ENCODE peak calls at places on chromosomes 11 and 22, in ten cellular contexts. One of them, this sample, is unnamed.

GRCh38 chr22:21646608-21647590 is 4.8 kb downstream of the SDF2L1 start:
- DNase-seq in COR-L47: peak; percentile 74
- DNase-seq in Peyer's patch: peak; percentile 71
- DNase-seq in posterior cingulate gyrus: no peak
- DNase-seq in T-cell: peak; percentile 75
- DNase-seq in activated T-helper 9 cell treated with anti-CD3 and anti-CD28 coated beads, Interleukin-2, amount 50 U/mL, for 16 hours: peak; percentile 66
- DNase-seq in dorsolateral prefrontal cortex: peak; percentile 72
- DNase-seq in PC-9: peak; percentile 59
- DNase-seq in activated T-cell treated with anti-CD3 and anti-CD28 coated beads for 1 hour: peak; percentile 68
- DNase-seq in cardiac muscle cell: peak; percentile 86
- DNase-seq in this sample: peak; percentile 57

GRCh38 chr11:64834723-64835615 is 9.5 kb downstream of the CDC42BPG start:
- DNase-seq in T-cell: no peak
- DNase-seq in COR-L47: no peak
- DNase-seq in Peyer's patch: peak; percentile 64
- DNase-seq in cardiac muscle cell: peak; percentile 59
- DNase-seq in activated T-cell treated with anti-CD3 and anti-CD28 coated beads for 1 hour: no peak
- DNase-seq in activated T-helper 9 cell treated with anti-CD3 and anti-CD28 coated beads, Interleukin-2, amount 50 U/mL, for 16 hours: no peak
- DNase-seq in PC-9: peak; percentile 95
- DNase-seq in posterior cingulate gyrus: no peak
- DNase-seq in dorsolateral prefrontal cortex: no peak
- DNase-seq in this sample: no peak

GRCh38 chr11:15038963-15039362 is 34.4 kb upstream of the CALCB start:
- DNase-seq in activated T-cell treated with anti-CD3 and anti-CD28 coated beads for 1 hour: no peak
- DNase-seq in cardiac muscle cell: peak; percentile 2
- DNase-seq in dorsolateral prefrontal cortex: no peak
- DNase-seq in PC-9: no peak
- DNase-seq in posterior cingulate gyrus: no peak
- DNase-seq in COR-L47: no peak
- DNase-seq in T-cell: no peak
- DNase-seq in activated T-helper 9 cell treated with anti-CD3 and anti-CD28 coated beads, Interleukin-2, amount 50 U/mL, for 16 hours: no peak
- DNase-seq in Peyer's patch: no peak
- DNase-seq in this sample: no peak

GRCh38 chr11:36463781-36464180 is 46.3 kb downstream of the TRAF6 start:
- DNase-seq in activated T-cell treated with anti-CD3 and anti-CD28 coated beads for 1 hour: no peak
- DNase-seq in activated T-helper 9 cell treated with anti-CD3 and anti-CD28 coated beads, Interleukin-2, amount 50 U/mL, for 16 hours: no peak
- DNase-seq in dorsolateral prefrontal cortex: no peak
- DNase-seq in T-cell: no peak
- DNase-seq in cardiac muscle cell: peak; percentile 40
- DNase-seq in Peyer's patch: no peak
- DNase-seq in posterior cingulate gyrus: no peak
- DNase-seq in PC-9: no peak
- DNase-seq in COR-L47: no peak
- DNase-seq in this sample: no peak

GRCh38 chr22:28819253-28820096 is 19.1 kb upstream of the XBP1 start:
- DNase-seq in cardiac muscle cell: no peak
- DNase-seq in activated T-cell treated with anti-CD3 and anti-CD28 coated beads for 1 hour: no peak
- DNase-seq in Peyer's patch: no peak
- DNase-seq in PC-9: peak; percentile 26
- DNase-seq in activated T-helper 9 cell treated with anti-CD3 and anti-CD28 coated beads, Interleukin-2, amount 50 U/mL, for 16 hours: no peak
- DNase-seq in dorsolateral prefrontal cortex: no peak
- DNase-seq in posterior cingulate gyrus: no peak
- DNase-seq in COR-L47: peak; percentile 25
- DNase-seq in T-cell: no peak
- DNase-seq in this sample: no peak

GRCh38 chr22:26893034-26893710 is 235.8 kb downstream of the MIAT start:
- DNase-seq in PC-9: no peak
- DNase-seq in T-cell: no peak
- DNase-seq in activated T-helper 9 cell treated with anti-CD3 and anti-CD28 coated beads, Interleukin-2, amount 50 U/mL, for 16 hours: no peak
- DNase-seq in Peyer's patch: no peak
- DNase-seq in cardiac muscle cell: no peak
- DNase-seq in posterior cingulate gyrus: no peak
- DNase-seq in COR-L47: peak; percentile 69
- DNase-seq in dorsolateral prefrontal cortex: no peak
- DNase-seq in activated T-cell treated with anti-CD3 and anti-CD28 coated beads for 1 hour: no peak
- DNase-seq in this sample: no peak

GRCh38 chr11:87972133-87972532 is 203.1 kb downstream of the RAB38 start:
- DNase-seq in dorsolateral prefrontal cortex: no peak
- DNase-seq in posterior cingulate gyrus: no peak
- DNase-seq in T-cell: no peak
- DNase-seq in cardiac muscle cell: no peak
- DNase-seq in activated T-helper 9 cell treated with anti-CD3 and anti-CD28 coated beads, Interleukin-2, amount 50 U/mL, for 16 hours: no peak
- DNase-seq in Peyer's patch: no peak
- DNase-seq in COR-L47: no peak
- DNase-seq in activated T-cell treated with anti-CD3 and anti-CD28 coated beads for 1 hour: no peak
- DNase-seq in PC-9: no peak
- DNase-seq in this sample: no peak

GRCh38 chr11:117839936-117840813 is 15.6 kb upstream of the FXYD2 start:
- DNase-seq in dorsolateral prefrontal cortex: no peak
- DNase-seq in posterior cingulate gyrus: no peak
- DNase-seq in PC-9: no peak
- DNase-seq in T-cell: peak; percentile 8
- DNase-seq in COR-L47: no peak
- DNase-seq in activated T-cell treated with anti-CD3 and anti-CD28 coated beads for 1 hour: no peak
- DNase-seq in activated T-helper 9 cell treated with anti-CD3 and anti-CD28 coated beads, Interleukin-2, amount 50 U/mL, for 16 hours: no peak
- DNase-seq in Peyer's patch: no peak
- DNase-seq in cardiac muscle cell: no peak
- DNase-seq in this sample: no peak

GRCh38 chr11:20253796-20254195 is 93.5 kb upstream of the DBX1 start:
- DNase-seq in Peyer's patch: no peak
- DNase-seq in COR-L47: no peak
- DNase-seq in activated T-cell treated with anti-CD3 and anti-CD28 coated beads for 1 hour: no peak
- DNase-seq in T-cell: no peak
- DNase-seq in activated T-helper 9 cell treated with anti-CD3 and anti-CD28 coated beads, Interleukin-2, amount 50 U/mL, for 16 hours: no peak
- DNase-seq in dorsolateral prefrontal cortex: no peak
- DNase-seq in PC-9: no peak
- DNase-seq in cardiac muscle cell: no peak
- DNase-seq in posterior cingulate gyrus: no peak
- DNase-seq in this sample: no peak

GRCh38 chr11:131858495-131858894 is 488.1 kb downstream of the NTM start:
- DNase-seq in T-cell: no peak
- DNase-seq in posterior cingulate gyrus: no peak
- DNase-seq in COR-L47: no peak
- DNase-seq in dorsolateral prefrontal cortex: no peak
- DNase-seq in PC-9: no peak
- DNase-seq in Peyer's patch: no peak
- DNase-seq in cardiac muscle cell: no peak
- DNase-seq in activated T-cell treated with anti-CD3 and anti-CD28 coated beads for 1 hour: no peak
- DNase-seq in activated T-helper 9 cell treated with anti-CD3 and anti-CD28 coated beads, Interleukin-2, amount 50 U/mL, for 16 hours: no peak
- DNase-seq in this sample: no peak

GRCh38 chr11:68163691-68164090 is 42.5 kb upstream of the CHKA start:
- DNase-seq in Peyer's patch: no peak
- DNase-seq in dorsolateral prefrontal cortex: no peak
- DNase-seq in COR-L47: no peak
- DNase-seq in cardiac muscle cell: no peak
- DNase-seq in activated T-helper 9 cell treated with anti-CD3 and anti-CD28 coated beads, Interleukin-2, amount 50 U/mL, for 16 hours: no peak
- DNase-seq in T-cell: no peak
- DNase-seq in activated T-cell treated with anti-CD3 and anti-CD28 coated beads for 1 hour: no peak
- DNase-seq in posterior cingulate gyrus: no peak
- DNase-seq in PC-9: no peak
- DNase-seq in this sample: no peak

GRCh38 chr11:36333897-36334296 is 37.8 kb downstream of the PRR5L start:
- DNase-seq in PC-9: no peak
- DNase-seq in COR-L47: no peak
- DNase-seq in activated T-cell treated with anti-CD3 and anti-CD28 coated beads for 1 hour: no peak
- DNase-seq in activated T-helper 9 cell treated with anti-CD3 and anti-CD28 coated beads, Interleukin-2, amount 50 U/mL, for 16 hours: no peak
- DNase-seq in posterior cingulate gyrus: no peak
- DNase-seq in dorsolateral prefrontal cortex: no peak
- DNase-seq in cardiac muscle cell: peak; percentile 62
- DNase-seq in T-cell: no peak
- DNase-seq in Peyer's patch: no peak
- DNase-seq in this sample: no peak

GRCh38 chr11:14454861-14455632 is 44.6 kb downstream of the COPB1 start:
- DNase-seq in activated T-helper 9 cell treated with anti-CD3 and anti-CD28 coated beads, Interleukin-2, amount 50 U/mL, for 16 hours: no peak
- DNase-seq in posterior cingulate gyrus: no peak
- DNase-seq in PC-9: no peak
- DNase-seq in activated T-cell treated with anti-CD3 and anti-CD28 coated beads for 1 hour: no peak
- DNase-seq in cardiac muscle cell: peak; percentile 53
- DNase-seq in T-cell: no peak
- DNase-seq in COR-L47: no peak
- DNase-seq in Peyer's patch: no peak
- DNase-seq in dorsolateral prefrontal cortex: no peak
- DNase-seq in this sample: no peak

GRCh38 chr11:134508219-134508990 is 96.4 kb upstream of the B3GAT1 start:
- DNase-seq in cardiac muscle cell: no peak
- DNase-seq in PC-9: no peak
- DNase-seq in T-cell: no peak
- DNase-seq in activated T-helper 9 cell treated with anti-CD3 and anti-CD28 coated beads, Interleukin-2, amount 50 U/mL, for 16 hours: no peak
- DNase-seq in Peyer's patch: peak; percentile 36
- DNase-seq in activated T-cell treated with anti-CD3 and anti-CD28 coated beads for 1 hour: no peak
- DNase-seq in posterior cingulate gyrus: peak; percentile 71
- DNase-seq in dorsolateral prefrontal cortex: no peak
- DNase-seq in COR-L47: no peak
- DNase-seq in this sample: no peak

GRCh38 chr11:133918606-133919260 is 38.0 kb downstream of the IGSF9B start:
- DNase-seq in cardiac muscle cell: no peak
- DNase-seq in activated T-cell treated with anti-CD3 and anti-CD28 coated beads for 1 hour: no peak
- DNase-seq in Peyer's patch: no peak
- DNase-seq in PC-9: no peak
- DNase-seq in dorsolateral prefrontal cortex: no peak
- DNase-seq in activated T-helper 9 cell treated with anti-CD3 and anti-CD28 coated beads, Interleukin-2, amount 50 U/mL, for 16 hours: no peak
- DNase-seq in T-cell: no peak
- DNase-seq in COR-L47: no peak
- DNase-seq in posterior cingulate gyrus: peak; percentile 57
- DNase-seq in this sample: no peak

GRCh38 chr11:34860034-34860433 is 56.1 kb downstream of the APIP start:
- DNase-seq in PC-9: no peak
- DNase-seq in COR-L47: no peak
- DNase-seq in Peyer's patch: no peak
- DNase-seq in T-cell: no peak
- DNase-seq in cardiac muscle cell: no peak
- DNase-seq in dorsolateral prefrontal cortex: no peak
- DNase-seq in activated T-helper 9 cell treated with anti-CD3 and anti-CD28 coated beads, Interleukin-2, amount 50 U/mL, for 16 hours: no peak
- DNase-seq in posterior cingulate gyrus: no peak
- DNase-seq in activated T-cell treated with anti-CD3 and anti-CD28 coated beads for 1 hour: no peak
- DNase-seq in this sample: no peak

GRCh38 chr22:28094831-28095230 is 175.8 kb upstream of the PITPNB start:
- DNase-seq in cardiac muscle cell: no peak
- DNase-seq in posterior cingulate gyrus: no peak
- DNase-seq in dorsolateral prefrontal cortex: no peak
- DNase-seq in Peyer's patch: no peak
- DNase-seq in activated T-helper 9 cell treated with anti-CD3 and anti-CD28 coated beads, Interleukin-2, amount 50 U/mL, for 16 hours: no peak
- DNase-seq in PC-9: no peak
- DNase-seq in T-cell: no peak
- DNase-seq in activated T-cell treated with anti-CD3 and anti-CD28 coated beads for 1 hour: no peak
- DNase-seq in COR-L47: no peak
- DNase-seq in this sample: no peak

GRCh38 chr22:19868333-19868732 is 13.7 kb upstream of the GNB1L start:
- DNase-seq in activated T-cell treated with anti-CD3 and anti-CD28 coated beads for 1 hour: no peak
- DNase-seq in posterior cingulate gyrus: peak; percentile 19
- DNase-seq in PC-9: no peak
- DNase-seq in T-cell: no peak
- DNase-seq in cardiac muscle cell: no peak
- DNase-seq in dorsolateral prefrontal cortex: no peak
- DNase-seq in COR-L47: no peak
- DNase-seq in Peyer's patch: peak; percentile 5
- DNase-seq in activated T-helper 9 cell treated with anti-CD3 and anti-CD28 coated beads, Interleukin-2, amount 50 U/mL, for 16 hours: no peak
- DNase-seq in this sample: no peak

This sample was measured in effector memory CD4-positive, alpha-beta T cell.